ENCODE peak calls at places on chromosomes 12 and 14, in five cellular contexts. One of them, this sample, is unnamed.

GRCh38 chr14:37195327-37195726 is 2.4 kb upstream of the MIPOL1 start:
- DNase-seq in lower lobe of right lung: no peak
- DNase-seq in A549: no peak
- DNase-seq in fibroblast of lung: peak; percentile 55
- DNase-seq in CD4-positive, CD25-positive, alpha-beta regulatory T cell: no peak
- DNase-seq in this sample: no peak

GRCh38 chr12:112822056-112822455 is 30.5 kb downstream of the RPH3A start:
- DNase-seq in fibroblast of lung: no peak
- DNase-seq in lower lobe of right lung: no peak
- DNase-seq in CD4-positive, CD25-positive, alpha-beta regulatory T cell: no peak
- DNase-seq in A549: no peak
- DNase-seq in this sample: no peak

GRCh38 chr12:111757361-111758119 is 9.2 kb upstream of the ALDH2 start:
- DNase-seq in A549: no peak
- DNase-seq in CD4-positive, CD25-positive, alpha-beta regulatory T cell: no peak
- DNase-seq in lower lobe of right lung: peak; percentile 76
- DNase-seq in fibroblast of lung: peak; percentile 67
- DNase-seq in this sample: no peak

GRCh38 chr12:132477009-132477702 is 12.8 kb upstream of the FBRSL1 start:
- DNase-seq in lower lobe of right lung: no peak
- DNase-seq in A549: no peak
- DNase-seq in CD4-positive, CD25-positive, alpha-beta regulatory T cell: no peak
- DNase-seq in fibroblast of lung: no peak
- DNase-seq in this sample: no peak

GRCh38 chr12:121443193-121443829 is 43.4 kb downstream of the RNF34 start:
- DNase-seq in fibroblast of lung: peak; percentile 63
- DNase-seq in CD4-positive, CD25-positive, alpha-beta regulatory T cell: peak; percentile 30
- DNase-seq in lower lobe of right lung: peak; percentile 84
- DNase-seq in A549: peak; percentile 97
- DNase-seq in this sample: peak; percentile 40

GRCh38 chr12:120225200-120225558 is 24.3 kb upstream of the RPLP0 start:
- DNase-seq in lower lobe of right lung: no peak
- DNase-seq in fibroblast of lung: no peak
- DNase-seq in A549: no peak
- DNase-seq in CD4-positive, CD25-positive, alpha-beta regulatory T cell: no peak
- DNase-seq in this sample: no peak

GRCh38 chr12:15393037-15393436 is 70.7 kb downstream of the PTPRO start:
- DNase-seq in A549: no peak
- DNase-seq in CD4-positive, CD25-positive, alpha-beta regulatory T cell: no peak
- DNase-seq in lower lobe of right lung: no peak
- DNase-seq in fibroblast of lung: no peak
- DNase-seq in this sample: no peak

GRCh38 chr14:49456589-49456988 is 129.6 kb downstream of the RPS29 start:
- DNase-seq in CD4-positive, CD25-positive, alpha-beta regulatory T cell: no peak
- DNase-seq in A549: no peak
- DNase-seq in fibroblast of lung: no peak
- DNase-seq in lower lobe of right lung: no peak
- DNase-seq in this sample: no peak

GRCh38 chr12:4432878-4433820 is 12.5 kb downstream of the FGF6 start:
- DNase-seq in CD4-positive, CD25-positive, alpha-beta regulatory T cell: no peak
- DNase-seq in A549: no peak
- DNase-seq in fibroblast of lung: no peak
- DNase-seq in lower lobe of right lung: no peak
- DNase-seq in this sample: no peak

GRCh38 chr12:115433014-115433634 is 749.1 kb upstream of the TBX3 start:
- DNase-seq in CD4-positive, CD25-positive, alpha-beta regulatory T cell: no peak
- DNase-seq in fibroblast of lung: no peak
- DNase-seq in A549: no peak
- DNase-seq in lower lobe of right lung: no peak
- DNase-seq in this sample: no peak

GRCh38 chr14:76926521-76927251 is 100.5 kb downstream of the LRRC74A start:
- DNase-seq in A549: no peak
- DNase-seq in CD4-positive, CD25-positive, alpha-beta regulatory T cell: peak; percentile 67
- DNase-seq in lower lobe of right lung: no peak
- DNase-seq in fibroblast of lung: peak; percentile 80
- DNase-seq in this sample: no peak

GRCh38 chr12:4607056-4607455 is 41.8 kb downstream of the AKAP3 start:
- DNase-seq in A549: no peak
- DNase-seq in lower lobe of right lung: no peak
- DNase-seq in fibroblast of lung: no peak
- DNase-seq in CD4-positive, CD25-positive, alpha-beta regulatory T cell: no peak
- DNase-seq in this sample: no peak

GRCh38 chr12:125220404-125221273 is 155.4 kb downstream of the AACS start:
- DNase-seq in CD4-positive, CD25-positive, alpha-beta regulatory T cell: no peak
- DNase-seq in A549: no peak
- DNase-seq in lower lobe of right lung: no peak
- DNase-seq in fibroblast of lung: no peak
- DNase-seq in this sample: no peak

GRCh38 chr14:77557391-77557790 is 58.8 kb upstream of the ISM2 start:
- DNase-seq in fibroblast of lung: no peak
- DNase-seq in CD4-positive, CD25-positive, alpha-beta regulatory T cell: no peak
- DNase-seq in lower lobe of right lung: no peak
- DNase-seq in A549: no peak
- DNase-seq in this sample: no peak

GRCh38 chr14:68682166-68683103 is 110.4 kb downstream of the ZFP36L1 start:
- DNase-seq in CD4-positive, CD25-positive, alpha-beta regulatory T cell: no peak
- DNase-seq in A549: peak; percentile 78
- DNase-seq in fibroblast of lung: peak; percentile 97
- DNase-seq in lower lobe of right lung: no peak
- DNase-seq in this sample: peak; percentile 86

GRCh38 chr14:43161477-43161876 is 1345.6 kb downstream of the FSCB start:
- DNase-seq in A549: no peak
- DNase-seq in lower lobe of right lung: no peak
- DNase-seq in fibroblast of lung: no peak
- DNase-seq in CD4-positive, CD25-positive, alpha-beta regulatory T cell: no peak
- DNase-seq in this sample: no peak

GRCh38 chr12:96255077-96255476 is 60.9 kb downstream of the ELK3 start:
- DNase-seq in fibroblast of lung: peak; percentile 66
- DNase-seq in A549: no peak
- DNase-seq in CD4-positive, CD25-positive, alpha-beta regulatory T cell: no peak
- DNase-seq in lower lobe of right lung: peak; percentile 69
- DNase-seq in this sample: no peak

GRCh38 chr14:74563621-74564159 is 48.3 kb downstream of the LTBP2 start:
- DNase-seq in A549: no peak
- DNase-seq in fibroblast of lung: no peak
- DNase-seq in lower lobe of right lung: no peak
- DNase-seq in CD4-positive, CD25-positive, alpha-beta regulatory T cell: no peak
- DNase-seq in this sample: no peak

GRCh38 chr14:102883028-102883953 is 39.2 kb upstream of the AMN start:
- DNase-seq in A549: no peak
- DNase-seq in fibroblast of lung: no peak
- DNase-seq in lower lobe of right lung: no peak
- DNase-seq in CD4-positive, CD25-positive, alpha-beta regulatory T cell: no peak
- DNase-seq in this sample: no peak

GRCh38 chr14:51533877-51534553 is 117.7 kb upstream of the FRMD6 start:
- DNase-seq in fibroblast of lung: no peak
- DNase-seq in CD4-positive, CD25-positive, alpha-beta regulatory T cell: no peak
- DNase-seq in lower lobe of right lung: no peak
- DNase-seq in A549: no peak
- DNase-seq in this sample: no peak

GRCh38 chr14:96466918-96467317 is 35.3 kb upstream of the PAPOLA start:
- DNase-seq in fibroblast of lung: no peak
- DNase-seq in A549: no peak
- DNase-seq in lower lobe of right lung: no peak
- DNase-seq in CD4-positive, CD25-positive, alpha-beta regulatory T cell: no peak
- DNase-seq in this sample: no peak
- H3K9me3 ChIP-seq in fibroblast of lung: no peaks in the 10 kb centered on the region
- H3K9me3 ChIP-seq in A549: no peaks in the 10 kb centered on the region
- H3K9me3 ChIP-seq in lower lobe of right lung: no peaks in the 10 kb centered on the region
- H3K9me3 ChIP-seq in CD4-positive, CD25-positive, alpha-beta regulatory T cell: no peaks in the 10 kb centered on the region
- H3K9me3 ChIP-seq in this sample: no peaks in the 10 kb centered on the region

DNA sequence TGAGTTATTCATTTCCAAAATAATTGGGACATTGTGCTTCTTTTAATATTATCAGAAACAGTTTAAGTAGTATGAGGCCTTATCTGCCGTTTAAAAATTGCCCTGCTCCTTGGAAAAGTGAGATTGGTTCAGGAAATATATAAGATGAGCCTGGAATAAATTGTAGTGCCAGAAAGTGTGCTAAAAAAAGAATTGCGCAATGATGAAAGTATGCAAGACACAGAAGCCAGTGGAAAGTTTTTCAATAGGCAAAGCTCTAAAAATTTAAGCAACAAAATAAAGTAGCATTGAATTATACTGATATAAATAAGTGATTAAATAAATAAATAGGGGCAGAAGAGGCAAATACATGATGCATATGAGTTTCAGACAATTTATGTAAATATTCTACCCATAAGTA is 834.9 kb downstream of the BCL11B start:
- DNase-seq in fibroblast of lung: no peak
- DNase-seq in lower lobe of right lung: no peak
- DNase-seq in A549: no peak
- DNase-seq in CD4-positive, CD25-positive, alpha-beta regulatory T cell: no peak
- DNase-seq in this sample: no peak
- H3K9me3 ChIP-seq in fibroblast of lung: no peaks in the 10 kb centered on the region
- H3K9me3 ChIP-seq in lower lobe of right lung: no peaks in the 10 kb centered on the region
- H3K9me3 ChIP-seq in A549: no peaks in the 10 kb centered on the region
- H3K9me3 ChIP-seq in CD4-positive, CD25-positive, alpha-beta regulatory T cell: no peaks in the 10 kb centered on the region
- H3K9me3 ChIP-seq in this sample: no peaks in the 10 kb centered on the region

GRCh38 chr12:19021646-19022045 is 107.9 kb upstream of the PLEKHA5 start:
- DNase-seq in fibroblast of lung: peak; percentile 38
- DNase-seq in lower lobe of right lung: no peak
- DNase-seq in A549: no peak
- DNase-seq in CD4-positive, CD25-positive, alpha-beta regulatory T cell: no peak
- DNase-seq in this sample: no peak
- H3K9me3 ChIP-seq in fibroblast of lung: no peaks in the 10 kb centered on the region
- H3K9me3 ChIP-seq in lower lobe of right lung: no peaks in the 10 kb centered on the region
- H3K9me3 ChIP-seq in A549: no peaks in the 10 kb centered on the region
- H3K9me3 ChIP-seq in CD4-positive, CD25-positive, alpha-beta regulatory T cell: no peaks in the 10 kb centered on the region
- H3K9me3 ChIP-seq in this sample: peaks cover 5% of the 10 kb centered on the region

GRCh38 chr14:92495041-92495440 is 18.5 kb upstream of the RIN3 start:
- DNase-seq in A549: no peak
- DNase-seq in fibroblast of lung: no peak
- DNase-seq in CD4-positive, CD25-positive, alpha-beta regulatory T cell: no peak
- DNase-seq in lower lobe of right lung: no peak
- DNase-seq in this sample: no peak
- H3K9me3 ChIP-seq in A549: no peaks in the 10 kb centered on the region
- H3K9me3 ChIP-seq in fibroblast of lung: no peaks in the 10 kb centered on the region
- H3K9me3 ChIP-seq in CD4-positive, CD25-positive, alpha-beta regulatory T cell: no peaks in the 10 kb centered on the region
- H3K9me3 ChIP-seq in lower lobe of right lung: no peaks in the 10 kb centered on the region
- H3K9me3 ChIP-seq in this sample: no peaks in the 10 kb centered on the region

DNA sequence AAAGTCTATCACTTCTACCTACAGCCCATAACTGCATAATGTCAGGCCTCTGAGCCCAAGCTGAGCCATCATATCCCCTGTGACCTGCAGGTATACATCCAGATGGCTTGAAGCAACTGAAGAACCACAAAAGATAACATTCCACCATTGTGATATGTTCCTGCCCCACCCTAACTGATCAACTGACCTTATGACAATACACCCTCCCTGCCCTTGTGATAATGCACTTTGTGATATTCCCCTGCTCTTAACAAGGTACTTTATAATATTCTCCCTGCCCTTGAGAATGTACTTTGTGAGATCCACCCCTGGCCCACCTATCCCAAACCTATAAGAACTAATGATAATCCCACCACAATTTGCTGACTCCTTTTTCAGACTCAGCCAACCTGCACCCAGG is 24.4 kb downstream of the DDHD1 start:
- DNase-seq in CD4-positive, CD25-positive, alpha-beta regulatory T cell: no peak
- DNase-seq in A549: no peak
- DNase-seq in lower lobe of right lung: no peak
- DNase-seq in fibroblast of lung: no peak
- DNase-seq in this sample: no peak
- H3K9me3 ChIP-seq in CD4-positive, CD25-positive, alpha-beta regulatory T cell: no peaks in the 10 kb centered on the region
- H3K9me3 ChIP-seq in A549: no peaks in the 10 kb centered on the region
- H3K9me3 ChIP-seq in lower lobe of right lung: no peaks in the 10 kb centered on the region
- H3K9me3 ChIP-seq in fibroblast of lung: no peaks in the 10 kb centered on the region
- H3K9me3 ChIP-seq in this sample: no peaks in the 10 kb centered on the region

DNA sequence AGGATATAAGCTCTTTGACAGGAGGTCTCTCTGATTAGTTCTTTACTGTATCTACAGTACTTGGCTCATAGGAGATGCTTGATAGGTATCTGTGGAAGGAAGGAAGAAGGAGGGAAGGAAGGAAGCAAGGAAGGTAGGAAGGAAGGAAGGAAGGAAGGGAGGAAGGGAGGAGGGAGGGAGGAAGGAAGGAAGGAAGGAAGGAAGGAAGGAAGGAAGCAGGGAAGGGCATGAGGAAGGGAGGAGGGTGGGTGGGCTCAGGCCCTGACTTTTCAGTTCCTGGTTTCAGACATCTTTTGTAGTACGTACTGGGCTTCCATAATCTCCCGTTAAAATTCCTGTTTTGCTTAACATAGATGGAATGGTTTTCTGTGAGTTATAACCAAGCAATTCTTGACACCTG is 175.0 kb upstream of the NUDT4 start:
- DNase-seq in CD4-positive, CD25-positive, alpha-beta regulatory T cell: no peak
- DNase-seq in lower lobe of right lung: no peak
- DNase-seq in A549: no peak
- DNase-seq in fibroblast of lung: no peak
- DNase-seq in this sample: no peak
- H3K9me3 ChIP-seq in CD4-positive, CD25-positive, alpha-beta regulatory T cell: no peaks in the 10 kb centered on the region
- H3K9me3 ChIP-seq in lower lobe of right lung: no peaks in the 10 kb centered on the region
- H3K9me3 ChIP-seq in A549: no peaks in the 10 kb centered on the region
- H3K9me3 ChIP-seq in fibroblast of lung: no peaks in the 10 kb centered on the region
- H3K9me3 ChIP-seq in this sample: no peaks in the 10 kb centered on the region

DNA sequence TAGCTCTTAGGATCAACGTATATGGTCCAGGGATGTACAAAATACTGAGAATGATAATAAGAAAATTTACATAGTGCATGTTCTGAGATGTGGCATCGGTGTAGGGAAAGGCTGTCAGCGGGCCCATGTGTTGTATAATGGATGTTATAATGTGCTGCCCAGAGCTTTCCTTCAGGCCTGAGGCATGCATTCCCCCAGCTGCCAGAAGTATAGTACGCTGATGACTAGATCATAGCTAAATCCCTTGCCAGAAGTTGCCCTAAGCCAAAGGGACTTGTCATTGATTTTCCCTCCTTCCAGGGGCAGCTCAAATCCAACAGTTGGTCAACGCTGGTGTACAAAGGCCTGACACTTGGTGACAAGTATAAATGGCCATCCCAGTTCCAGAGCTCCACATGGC is 6.5 kb upstream of the OR11G2 start:
- DNase-seq in A549: no peak
- DNase-seq in fibroblast of lung: no peak
- DNase-seq in CD4-positive, CD25-positive, alpha-beta regulatory T cell: no peak
- DNase-seq in lower lobe of right lung: no peak
- DNase-seq in this sample: no peak
- H3K9me3 ChIP-seq in A549: no peaks in the 10 kb centered on the region
- H3K9me3 ChIP-seq in fibroblast of lung: no peaks in the 10 kb centered on the region
- H3K9me3 ChIP-seq in CD4-positive, CD25-positive, alpha-beta regulatory T cell: no peaks in the 10 kb centered on the region
- H3K9me3 ChIP-seq in lower lobe of right lung: no peaks in the 10 kb centered on the region
- H3K9me3 ChIP-seq in this sample: no peaks in the 10 kb centered on the region

GRCh38 chr12:130429656-130430505 is 92.2 kb downstream of the PIWIL1 start:
- DNase-seq in fibroblast of lung: no peak
- DNase-seq in CD4-positive, CD25-positive, alpha-beta regulatory T cell: no peak
- DNase-seq in lower lobe of right lung: no peak
- DNase-seq in A549: no peak
- DNase-seq in this sample: peak; percentile 13
- H3K9me3 ChIP-seq in fibroblast of lung: no peaks in the 10 kb centered on the region
- H3K9me3 ChIP-seq in CD4-positive, CD25-positive, alpha-beta regulatory T cell: no peaks in the 10 kb centered on the region
- H3K9me3 ChIP-seq in lower lobe of right lung: no peaks in the 10 kb centered on the region
- H3K9me3 ChIP-seq in A549: no peaks in the 10 kb centered on the region
- H3K9me3 ChIP-seq in this sample: no peaks in the 10 kb centered on the region

This sample was measured in SJSA1.